ENCODE peak calls at places on chromosomes 2 and 18, in ten cellular contexts. I is brain microvascular endothelial cell; E is esophagus squamous epithelium; J is stomach; F is effector memory CD4-positive, alpha-beta T cell; Y is Peyer's patch; Q is GM23248; O is PC-9; L is endothelial cell of umbilical vein; G is HCT116. R is an unnamed sample. For H3K36me3 and H3K27me3, the result is how much of the 10 kb centered on the place peaks cover.

GRCh38 chr2:129642526-129643043 is 336.9 kb upstream of the RAB6C start:
- DNase-seq in O (no peak), E (no peak), L (no peak), G (no peak), I (no peak), J (no peak), Y (no peak), Q (no peak), F (no peak), R (no peak)

GRCh38 chr2:73830871-73831401 is 2.2 kb downstream of the STAMBP start:
- DNase-seq in I (peak), Y (no peak), J (no peak), L (peak), Q (peak), O (peak), E (no peak), F (no peak), G (no peak), R (peak)

GRCh38 chr2:128416366-128416765 is 97.7 kb upstream of the HS6ST1 start:
- DNase-seq in Q (no peak), Y (no peak), L (no peak), I (no peak), F (no peak), E (no peak), O (no peak), J (peak), G (no peak), R (no peak)

GRCh38 chr2:28643324-28643723 is 108.3 kb upstream of the PPP1CB start:
- DNase-seq in O (peak), Y (no peak), G (no peak), E (no peak), J (peak), Q (no peak), I (no peak), F (no peak), L (no peak), R (no peak)

GRCh38 chr2:64196986-64197385 is 52.8 kb upstream of the PELI1 start:
- DNase-seq in Q (no peak), L (no peak), F (no peak), I (no peak), O (no peak), J (no peak), Y (no peak), E (no peak), G (no peak), R (no peak)

GRCh38 chr2:126802316-126802715 is 96.4 kb upstream of the TEX51 start:
- DNase-seq in I (no peak), L (no peak), F (no peak), J (no peak), E (no peak), G (no peak), Q (no peak), Y (no peak), O (no peak), R (no peak)

GRCh38 chr2:240561325-240561971 is 1.3 kb downstream of the DUSP28 start:
- DNase-seq in I (peak), J (no peak), L (peak), F (no peak), O (peak), Y (no peak), G (no peak), E (no peak), Q (peak), R (no peak)

GRCh38 chr2:207734264-207734635 is 22.8 kb downstream of the CCNYL1 start:
- DNase-seq in Y (no peak), O (peak), G (peak), J (no peak), L (peak), I (peak), E (no peak), Q (peak), F (no peak), R (no peak)

GRCh38 chr2:42063383-42064171 is 15.8 kb downstream of the PKDCC start:
- DNase-seq in J (no peak), E (no peak), Y (no peak), L (no peak), G (no peak), Q (peak), F (no peak), O (no peak), I (peak), R (peak)

GRCh38 chr2:124323321-124323720 is 298.2 kb downstream of the CNTNAP5 start:
- DNase-seq in Y (no peak), Q (peak), G (no peak), O (no peak), E (no peak), L (no peak), J (no peak), I (no peak), F (no peak), R (no peak)

GRCh38 chr2:184769038-184769437 is 170.7 kb downstream of the ZNF804A start:
- DNase-seq in O (no peak), E (no peak), J (no peak), F (no peak), G (no peak), I (peak), Y (no peak), Q (peak), L (peak), R (peak)

GRCh38 chr2:69073928-69074575 is 61.1 kb downstream of the ANTXR1 start:
- DNase-seq in I (no peak), J (no peak), Q (no peak), G (no peak), Y (no peak), L (no peak), O (peak), F (no peak), E (no peak), R (no peak)

GRCh38 chr2:71538656-71539265 is 85.4 kb downstream of the DYSF start:
- DNase-seq in G (no peak), L (no peak), O (no peak), I (no peak), Y (no peak), F (no peak), J (no peak), Q (no peak), E (no peak), R (no peak)

GRCh38 chr2:129817175-129817574 is 162.3 kb upstream of the RAB6C start:
- DNase-seq in I (no peak), Y (no peak), G (no peak), F (no peak), O (no peak), J (no peak), L (no peak), Q (no peak), E (no peak), R (no peak)

GRCh38 chr2:42858140-42859005 is 66.0 kb upstream of the HAAO start:
- DNase-seq in F (no peak), Y (no peak), E (no peak), Q (no peak), I (no peak), J (no peak), L (no peak), G (no peak), O (no peak), R (no peak)

GRCh38 chr2:148524519-148524919 is 120.0 kb upstream of the EPC2 start:
- DNase-seq in F (peak), J (no peak), G (no peak), E (no peak), I (no peak), L (no peak), Q (no peak), Y (no peak), O (no peak), R (no peak)

GRCh38 chr2:118588826-118589225 is 258.6 kb downstream of the EN1 start:
- DNase-seq in E (no peak), O (no peak), I (no peak), G (no peak), Y (no peak), L (no peak), F (no peak), Q (no peak), J (no peak), R (no peak)

GRCh38 chr2:224801360-224801759 is 85.2 kb upstream of the CCDC195 start:
- DNase-seq in J (no peak), Q (no peak), L (no peak), E (no peak), I (no peak), G (no peak), Y (no peak), F (no peak), O (no peak), R (no peak)

GRCh38 chr2:100676346-100676745 is 113.6 kb downstream of the PDCL3 start:
- DNase-seq in L (no peak), Y (no peak), O (no peak), F (no peak), G (no peak), Q (peak), J (no peak), I (no peak), E (no peak), R (no peak)

GRCh38 chr18:37222383-37223378 is 342.9 kb downstream of the CELF4 start:
- DNase-seq in Q (peak), L (no peak), E (no peak), Y (no peak), I (no peak), O (no peak), J (no peak), F (no peak), G (peak), R (peak)

GRCh38 chr2:112749755-112750559 is 14.5 kb downstream of the CKAP2L start:
- DNase-seq in G (no peak), J (peak), Q (peak), O (no peak), Y (peak), F (peak), I (peak), L (peak), E (no peak), R (peak)

GRCh38 chr2:106343274-106343673 is 124.9 kb downstream of the RGPD3 start:
- DNase-seq in E (no peak), L (no peak), Q (no peak), F (no peak), J (no peak), I (no peak), Y (peak), G (no peak), O (no peak), R (no peak)

GRCh38 chr2:163658556-163658955 is 77.3 kb downstream of the FIGN start:
- DNase-seq in J (no peak), Y (no peak), Q (no peak), E (no peak), O (no peak), L (no peak), G (no peak), I (no peak), F (no peak), R (no peak)

GRCh38 chr2:20487392-20488135 is 40.7 kb downstream of the RHOB start:
- DNase-seq in O (peak), Q (no peak), L (no peak), E (no peak), I (no peak), Y (no peak), G (no peak), F (no peak), J (peak), R (no peak)

DNA sequence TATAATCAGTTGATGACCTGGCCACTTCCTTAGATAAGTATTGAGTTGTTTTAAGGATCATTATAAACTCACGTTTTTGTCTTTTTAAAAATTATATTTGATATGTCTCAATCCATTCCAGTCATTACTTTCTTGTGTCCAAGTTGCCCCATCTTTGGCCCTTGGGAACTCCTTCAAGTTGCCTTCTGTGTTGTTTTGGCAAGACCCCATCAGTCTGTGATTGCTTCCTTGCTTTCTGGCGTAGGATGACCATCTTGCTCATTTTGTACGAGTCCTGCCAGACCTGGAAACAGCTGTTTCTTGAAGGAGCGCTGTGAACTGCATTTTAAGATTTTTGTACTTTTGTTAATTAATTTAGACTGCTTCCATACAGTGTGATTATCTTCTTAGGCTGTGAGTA is 68.9 kb upstream of the ITM2C start:
- DNase-seq in L (no peak), O (no peak), I (no peak), J (no peak), Q (peak), G (no peak), F (no peak), Y (no peak), E (no peak), R (no peak)
- H3K36me3 ChIP-seq in L (under half), O (half or more), I (under half), J (under half), Q (under half), G (under half), F (under half), Y (under half), E (under half), R (half or more)

GRCh38 chr2:176106636-176107539 is at the start of gene HOXD11:
- DNase-seq in G (no peak), F (no peak), E (no peak), I (no peak), J (no peak), Q (peak), O (no peak), L (peak), Y (peak), R (peak)

GRCh38 chr2:176109955-176110345 is 2.9 kb downstream of the HOXD11 start:
- DNase-seq in G (no peak), Y (no peak), I (no peak), O (no peak), J (no peak), L (no peak), F (no peak), E (no peak), Q (no peak), R (no peak)

GRCh38 chr2:176109226-176109954 is 2.3 kb downstream of the HOXD11 start:
- DNase-seq in O (no peak), Y (no peak), E (no peak), G (no peak), Q (peak), F (no peak), L (no peak), J (no peak), I (no peak), R (no peak)

GRCh38 chr2:176105727-176106635 is 1.1 kb upstream of the HOXD11 start:
- DNase-seq in O (no peak), I (no peak), G (no peak), F (no peak), E (no peak), L (no peak), J (no peak), Q (peak), Y (no peak), R (no peak)

DNA sequence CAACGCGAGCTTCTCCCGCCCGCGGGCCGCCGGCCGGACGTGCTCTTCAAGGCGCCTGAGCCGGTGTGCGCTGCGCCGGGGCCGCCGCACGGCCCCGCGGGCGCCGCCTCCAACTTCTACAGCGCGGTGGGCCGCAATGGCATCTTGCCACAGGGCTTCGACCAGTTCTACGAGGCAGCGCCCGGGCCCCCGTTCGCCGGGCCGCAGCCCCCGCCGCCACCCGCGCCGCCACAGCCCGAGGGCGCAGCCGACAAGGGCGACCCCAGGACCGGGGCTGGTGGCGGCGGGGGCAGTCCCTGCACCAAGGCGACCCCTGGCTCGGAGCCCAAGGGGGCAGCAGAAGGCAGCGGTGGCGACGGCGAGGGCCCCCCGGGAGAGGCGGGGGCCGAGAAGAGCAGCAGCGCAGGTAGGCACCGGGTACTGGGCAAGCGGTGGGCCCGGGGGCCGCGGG is 676 bp downstream of the HOXD11 start:
- DNase-seq in G (no peak), I (no peak), Y (no peak), F (no peak), L (no peak), O (no peak), E (no peak), Q (peak), J (no peak), R (peak)
- H3K27me3 ChIP-seq in G (under half), I (half or more), Y (under half), F (half or more), L (half or more), O (under half), E (half or more), Q (under half), J (half or more), R (under half)

GRCh38 chr2:200861617-200862016 is 2.8 kb downstream of the CLK1 start:
- DNase-seq in I (no peak), L (no peak), G (no peak), O (no peak), E (no peak), J (no peak), F (no peak), Q (peak), Y (no peak), R (no peak)
- H3K36me3 ChIP-seq in I (half or more), L (under half), G (half or more), O (half or more), E (under half), J (under half), F (half or more), Q (under half), Y (under half), R (half or more)

GRCh38 chr2:236167297-236168109 is 683 bp downstream of the GBX2 start:
- DNase-seq in I (no peak), G (no peak), Y (no peak), Q (peak), O (peak), J (no peak), F (no peak), L (peak), E (no peak), R (peak)

GRCh38 chr2:236169741-236170654 is 1.8 kb upstream of the GBX2 start:
- DNase-seq in Q (no peak), Y (no peak), J (no peak), E (no peak), O (no peak), G (no peak), I (no peak), L (no peak), F (no peak), R (no peak)

GRCh38 chr2:236170678-236171212 is 2.6 kb upstream of the GBX2 start:
- DNase-seq in J (no peak), G (no peak), E (no peak), Y (no peak), I (no peak), L (no peak), Q (no peak), F (no peak), O (no peak), R (no peak)

GRCh38 chr2:236168110-236169067 is at the start of gene GBX2:
- DNase-seq in Y (peak), G (peak), F (no peak), Q (peak), O (no peak), I (peak), L (peak), E (no peak), J (no peak), R (peak)

DNA sequence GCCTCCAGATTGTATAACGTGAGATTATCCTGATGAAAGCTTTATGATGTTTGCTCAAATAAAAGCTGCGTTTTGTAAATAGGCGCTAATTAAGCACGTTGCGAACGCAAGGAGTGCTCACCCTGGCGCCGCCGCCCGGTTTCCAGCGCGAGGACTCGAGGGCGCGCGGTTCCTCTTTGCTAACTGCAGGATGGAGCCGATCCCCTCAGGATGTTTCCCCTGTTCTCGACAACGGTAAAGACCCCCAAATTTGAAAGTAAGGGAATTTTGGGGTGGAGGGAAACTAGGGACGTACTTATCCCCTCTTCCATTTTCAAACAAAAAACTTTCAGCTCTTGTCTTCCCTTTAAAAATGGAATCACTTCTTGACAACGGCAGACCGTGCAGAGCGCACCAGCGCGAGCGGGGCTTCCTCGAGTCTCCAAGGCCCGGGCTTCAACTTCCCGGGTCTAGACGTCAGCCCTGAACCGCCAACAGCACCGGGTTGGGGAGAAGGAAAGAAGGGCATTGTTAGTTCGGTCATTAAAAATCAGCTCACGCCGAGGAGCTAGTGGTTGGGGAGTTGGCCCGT is 1.1 kb upstream of the GBX2 start:
- DNase-seq in E (no peak), O (no peak), J (no peak), Y (no peak), F (no peak), L (peak), G (no peak), I (no peak), Q (no peak), R (no peak)
- H3K27me3 ChIP-seq in E (half or more), O (under half), J (half or more), Y (under half), F (half or more), L (under half), G (under half), I (under half), Q (half or more), R (half or more)

DNA sequence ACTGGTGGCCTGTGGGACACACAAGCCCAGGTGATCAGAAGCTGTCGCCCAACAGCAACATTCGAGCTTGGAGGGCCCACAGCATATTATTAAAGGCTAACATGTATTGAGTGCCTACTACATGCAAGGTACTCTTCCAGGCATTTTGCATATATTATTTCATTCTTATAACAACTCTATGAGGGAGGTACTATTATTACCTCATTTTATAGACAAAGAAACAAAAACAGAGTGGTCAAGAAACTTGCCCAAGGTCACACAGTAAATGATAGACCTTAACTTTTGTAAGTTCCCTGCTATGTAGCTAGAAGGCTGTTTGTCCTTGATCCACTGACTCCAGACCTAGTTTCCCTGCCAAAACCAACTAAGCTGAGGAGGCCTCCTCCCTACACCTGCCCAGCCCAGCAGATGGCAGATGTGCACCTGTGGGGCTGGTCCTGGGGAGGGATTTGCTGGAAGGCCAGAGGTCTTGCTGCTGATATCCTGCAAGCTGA is 35.7 kb downstream of the KANSL3 start:
- DNase-seq in E (no peak), G (no peak), J (peak), L (no peak), Y (peak), I (no peak), O (no peak), Q (no peak), F (no peak), R (no peak)
- H3K36me3 ChIP-seq in E (half or more), G (half or more), J (half or more), L (under half), Y (under half), I (half or more), O (half or more), Q (half or more), F (half or more), R (half or more)

DNA sequence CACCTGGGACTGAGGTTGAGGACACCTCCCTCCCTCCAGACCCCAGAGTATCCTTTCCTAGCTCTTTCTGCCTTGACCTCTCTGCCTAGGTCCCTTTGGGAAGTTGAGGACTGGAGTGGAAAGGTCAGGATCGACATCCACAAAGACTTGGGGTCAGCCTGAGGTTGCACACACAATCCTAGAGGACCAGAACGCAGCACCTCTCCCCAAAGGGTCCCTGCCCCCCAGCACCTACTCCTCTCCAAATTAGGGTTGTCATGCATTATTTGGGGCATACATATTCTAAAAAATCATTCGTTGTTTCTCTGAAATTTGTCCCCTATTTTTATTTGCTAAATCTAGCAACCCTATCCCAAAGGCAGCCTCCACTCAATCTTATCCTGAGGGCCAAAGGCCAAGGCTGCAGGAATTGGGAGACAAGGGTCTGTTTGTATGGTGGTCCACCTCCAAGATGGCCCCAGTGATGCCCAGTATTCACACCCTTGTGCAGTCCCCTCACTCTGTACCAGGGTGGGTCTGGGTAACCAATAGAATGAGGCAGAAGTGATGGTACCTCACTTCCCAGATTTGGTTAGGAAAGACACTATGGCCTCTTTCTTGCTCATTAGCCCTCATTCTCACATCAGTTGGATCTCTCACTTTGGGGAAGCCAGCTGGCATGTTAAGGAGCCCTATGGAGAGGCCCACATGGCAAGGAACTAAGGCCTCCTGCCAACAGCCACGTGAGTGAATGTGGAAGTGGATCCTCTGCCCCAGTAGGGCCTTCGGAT is 3.5 kb upstream of the CHRNG start:
- DNase-seq in F (no peak), E (no peak), I (no peak), G (no peak), L (no peak), J (no peak), Q (no peak), Y (no peak), O (no peak), R (no peak)
- H3K27me3 ChIP-seq in F (under half), E (under half), I (under half), G (under half), L (under half), J (half or more), Q (under half), Y (under half), O (under half), R (under half)